ENCODE peak calls at places on chromosomes 6 and 20, in seven cellular contexts. One of them, this sample, is unnamed.

GRCh38 chr6:159169193-159169555 is at the start of gene FNDC1:
- DNase-seq in HCT116: no peak
- DNase-seq in sigmoid colon: no peak
- DNase-seq in breast epithelium: no peak
- DNase-seq in Panc1: no peak
- DNase-seq in SK-N-SH: peak
- DNase-seq in GM23338: peak
- DNase-seq in this sample: no peak

GRCh38 chr20:59632426-59633113 is 28.2 kb downstream of the PHACTR3 start:
- DNase-seq in sigmoid colon: peak
- DNase-seq in SK-N-SH: no peak
- DNase-seq in breast epithelium: no peak
- DNase-seq in HCT116: no peak
- DNase-seq in Panc1: no peak
- DNase-seq in GM23338: no peak
- DNase-seq in this sample: peak

GRCh38 chr6:79335133-79335674 is 100.7 kb upstream of the HMGN3 start:
- DNase-seq in SK-N-SH: no peak
- DNase-seq in Panc1: no peak
- DNase-seq in breast epithelium: no peak
- DNase-seq in sigmoid colon: no peak
- DNase-seq in GM23338: no peak
- DNase-seq in HCT116: no peak
- DNase-seq in this sample: no peak

GRCh38 chr6:20467437-20467836 is 65.8 kb downstream of the E2F3 start:
- DNase-seq in Panc1: no peak
- DNase-seq in HCT116: no peak
- DNase-seq in breast epithelium: no peak
- DNase-seq in sigmoid colon: no peak
- DNase-seq in SK-N-SH: no peak
- DNase-seq in GM23338: no peak
- DNase-seq in this sample: no peak

GRCh38 chr20:31440012-31440659 is at the start of gene DEFB123:
- DNase-seq in breast epithelium: no peak
- DNase-seq in sigmoid colon: no peak
- DNase-seq in Panc1: no peak
- DNase-seq in HCT116: no peak
- DNase-seq in GM23338: peak
- DNase-seq in SK-N-SH: no peak
- DNase-seq in this sample: no peak

GRCh38 chr6:72952808-72953630 is 272.3 kb downstream of the KHDC1L start:
- DNase-seq in Panc1: no peak
- DNase-seq in HCT116: no peak
- DNase-seq in breast epithelium: no peak
- DNase-seq in GM23338: no peak
- DNase-seq in sigmoid colon: no peak
- DNase-seq in SK-N-SH: no peak
- DNase-seq in this sample: no peak

GRCh38 chr6:56091159-56091869 is 156.1 kb downstream of the COL21A1 start:
- DNase-seq in SK-N-SH: no peak
- DNase-seq in GM23338: no peak
- DNase-seq in breast epithelium: no peak
- DNase-seq in HCT116: peak
- DNase-seq in Panc1: peak
- DNase-seq in sigmoid colon: no peak
- DNase-seq in this sample: no peak

GRCh38 chr6:143348531-143348930 is 102.0 kb downstream of the ADAT2 start:
- DNase-seq in GM23338: no peak
- DNase-seq in breast epithelium: no peak
- DNase-seq in HCT116: no peak
- DNase-seq in Panc1: no peak
- DNase-seq in sigmoid colon: no peak
- DNase-seq in SK-N-SH: no peak
- DNase-seq in this sample: no peak

GRCh38 chr6:81774542-81774941 is 22.1 kb upstream of the TENT5A start:
- DNase-seq in GM23338: no peak
- DNase-seq in breast epithelium: no peak
- DNase-seq in SK-N-SH: no peak
- DNase-seq in HCT116: no peak
- DNase-seq in sigmoid colon: no peak
- DNase-seq in Panc1: no peak
- DNase-seq in this sample: no peak

GRCh38 chr6:154487367-154488275 is 22.9 kb downstream of the CNKSR3 start:
- DNase-seq in HCT116: no peak
- DNase-seq in SK-N-SH: peak
- DNase-seq in sigmoid colon: no peak
- DNase-seq in breast epithelium: no peak
- DNase-seq in Panc1: no peak
- DNase-seq in GM23338: no peak
- DNase-seq in this sample: no peak

GRCh38 chr20:64228751-64229518 is 26.6 kb upstream of the PCMTD2 start:
- DNase-seq in sigmoid colon: no peak
- DNase-seq in GM23338: no peak
- DNase-seq in SK-N-SH: no peak
- DNase-seq in Panc1: no peak
- DNase-seq in HCT116: no peak
- DNase-seq in breast epithelium: no peak
- DNase-seq in this sample: no peak

GRCh38 chr20:19129976-19130612 is 82.3 kb upstream of the SLC24A3 start:
- DNase-seq in breast epithelium: no peak
- DNase-seq in sigmoid colon: no peak
- DNase-seq in HCT116: no peak
- DNase-seq in Panc1: no peak
- DNase-seq in SK-N-SH: no peak
- DNase-seq in GM23338: no peak
- DNase-seq in this sample: peak

GRCh38 chr20:51894201-51894600 is 91.9 kb upstream of the SALL4 start:
- DNase-seq in HCT116: no peak
- DNase-seq in breast epithelium: no peak
- DNase-seq in GM23338: no peak
- DNase-seq in Panc1: no peak
- DNase-seq in SK-N-SH: no peak
- DNase-seq in sigmoid colon: no peak
- DNase-seq in this sample: no peak

GRCh38 chr6:121959501-121959900 is 440.0 kb upstream of the HSF2 start:
- DNase-seq in breast epithelium: no peak
- DNase-seq in Panc1: no peak
- DNase-seq in HCT116: no peak
- DNase-seq in SK-N-SH: no peak
- DNase-seq in sigmoid colon: no peak
- DNase-seq in GM23338: no peak
- DNase-seq in this sample: no peak

GRCh38 chr6:9197726-9198125 is 762.4 kb upstream of the SLC35B3 start:
- DNase-seq in breast epithelium: no peak
- DNase-seq in HCT116: no peak
- DNase-seq in GM23338: no peak
- DNase-seq in SK-N-SH: no peak
- DNase-seq in sigmoid colon: no peak
- DNase-seq in Panc1: no peak
- DNase-seq in this sample: no peak

GRCh38 chr20:45390931-45391330 is 12.8 kb upstream of the TP53TG5 start:
- DNase-seq in sigmoid colon: no peak
- DNase-seq in GM23338: no peak
- DNase-seq in HCT116: no peak
- DNase-seq in breast epithelium: no peak
- DNase-seq in SK-N-SH: no peak
- DNase-seq in Panc1: no peak
- DNase-seq in this sample: no peak

GRCh38 chr6:124753001-124753400 is 209.2 kb upstream of the RNF217 start:
- DNase-seq in sigmoid colon: no peak
- DNase-seq in HCT116: no peak
- DNase-seq in Panc1: no peak
- DNase-seq in GM23338: no peak
- DNase-seq in SK-N-SH: no peak
- DNase-seq in breast epithelium: no peak
- DNase-seq in this sample: no peak

GRCh38 chr6:2733736-2734480 is 16.8 kb downstream of the MYLK4 start:
- DNase-seq in Panc1: no peak
- DNase-seq in GM23338: peak
- DNase-seq in SK-N-SH: no peak
- DNase-seq in HCT116: no peak
- DNase-seq in breast epithelium: no peak
- DNase-seq in sigmoid colon: no peak
- DNase-seq in this sample: peak

GRCh38 chr6:431504-431903 is 40.0 kb downstream of the IRF4 start:
- DNase-seq in HCT116: no peak
- DNase-seq in SK-N-SH: no peak
- DNase-seq in GM23338: no peak
- DNase-seq in sigmoid colon: no peak
- DNase-seq in Panc1: no peak
- DNase-seq in breast epithelium: no peak
- DNase-seq in this sample: no peak

GRCh38 chr20:64080013-64080812 is at the start of gene OPRL1:
- DNase-seq in HCT116: no peak
- DNase-seq in sigmoid colon: no peak
- DNase-seq in SK-N-SH: no peak
- DNase-seq in GM23338: peak
- DNase-seq in breast epithelium: no peak
- DNase-seq in Panc1: no peak
- DNase-seq in this sample: no peak

GRCh38 chr20:57941121-57941522 is 231.3 kb upstream of the PMEPA1 start:
- DNase-seq in Panc1: no peak
- DNase-seq in HCT116: no peak
- DNase-seq in SK-N-SH: no peak
- DNase-seq in GM23338: no peak
- DNase-seq in sigmoid colon: no peak
- DNase-seq in breast epithelium: no peak
- DNase-seq in this sample: peak

GRCh38 chr6:88895911-88896310 is 67.5 kb downstream of the RNGTT start:
- DNase-seq in sigmoid colon: no peak
- DNase-seq in SK-N-SH: no peak
- DNase-seq in Panc1: no peak
- DNase-seq in HCT116: no peak
- DNase-seq in breast epithelium: no peak
- DNase-seq in GM23338: peak
- DNase-seq in this sample: no peak

GRCh38 chr20:63456429-63457284 is 15.8 kb downstream of the KCNQ2 start:
- DNase-seq in HCT116: no peak
- DNase-seq in SK-N-SH: peak
- DNase-seq in sigmoid colon: no peak
- DNase-seq in breast epithelium: no peak
- DNase-seq in GM23338: no peak
- DNase-seq in Panc1: no peak
- DNase-seq in this sample: no peak

GRCh38 chr6:99882151-99882702 is 111.8 kb downstream of the MCHR2 start:
- DNase-seq in Panc1: no peak
- DNase-seq in sigmoid colon: no peak
- DNase-seq in HCT116: no peak
- DNase-seq in SK-N-SH: no peak
- DNase-seq in breast epithelium: no peak
- DNase-seq in GM23338: peak
- DNase-seq in this sample: no peak

GRCh38 chr20:64212750-64213149 is 42.8 kb upstream of the PCMTD2 start:
- DNase-seq in sigmoid colon: peak
- DNase-seq in Panc1: no peak
- DNase-seq in SK-N-SH: no peak
- DNase-seq in breast epithelium: no peak
- DNase-seq in HCT116: no peak
- DNase-seq in GM23338: no peak
- DNase-seq in this sample: peak

GRCh38 chr20:62143976-62144825 is 632 bp downstream of the SS18L1 start:
- DNase-seq in breast epithelium: no peak
- DNase-seq in GM23338: peak
- DNase-seq in Panc1: no peak
- DNase-seq in HCT116: no peak
- DNase-seq in sigmoid colon: peak
- DNase-seq in SK-N-SH: peak
- DNase-seq in this sample: peak

GRCh38 chr6:79605061-79605460 is 26.1 kb upstream of the SH3BGRL2 start:
- DNase-seq in breast epithelium: no peak
- DNase-seq in SK-N-SH: no peak
- DNase-seq in Panc1: no peak
- DNase-seq in sigmoid colon: no peak
- DNase-seq in GM23338: no peak
- DNase-seq in HCT116: no peak
- DNase-seq in this sample: no peak

GRCh38 chr20:10985536-10985935 is 311.7 kb upstream of the JAG1 start:
- DNase-seq in GM23338: no peak
- DNase-seq in Panc1: no peak
- DNase-seq in sigmoid colon: no peak
- DNase-seq in HCT116: no peak
- DNase-seq in breast epithelium: no peak
- DNase-seq in SK-N-SH: no peak
- DNase-seq in this sample: no peak

GRCh38 chr20:57562541-57563465 is 1.9 kb downstream of the PCK1 start:
- DNase-seq in SK-N-SH: no peak
- DNase-seq in sigmoid colon: no peak
- DNase-seq in Panc1: no peak
- DNase-seq in GM23338: no peak
- DNase-seq in HCT116: no peak
- DNase-seq in breast epithelium: no peak
- DNase-seq in this sample: no peak

GRCh38 chr20:17896247-17896723 is 72.3 kb downstream of the SNX5 start:
- DNase-seq in breast epithelium: no peak
- DNase-seq in sigmoid colon: peak
- DNase-seq in SK-N-SH: no peak
- DNase-seq in HCT116: no peak
- DNase-seq in GM23338: no peak
- DNase-seq in Panc1: no peak
- DNase-seq in this sample: no peak
- TF ChIP-seq POLR2AphosphoS5 in breast epithelium: no peak
- TF ChIP-seq POLR2AphosphoS5 in sigmoid colon: peak
- TF ChIP-seq POLR2AphosphoS5 in SK-N-SH: no peak
- TF ChIP-seq POLR2AphosphoS5 in HCT116: no peak
- TF ChIP-seq POLR2AphosphoS5 in GM23338: no peak
- TF ChIP-seq POLR2AphosphoS5 in Panc1: no peak
- TF ChIP-seq POLR2AphosphoS5 in this sample: no peak

GRCh38 chr20:44193801-44194200 is 6.8 kb upstream of the JPH2 start:
- DNase-seq in Panc1: no peak
- DNase-seq in breast epithelium: no peak
- DNase-seq in GM23338: no peak
- DNase-seq in HCT116: no peak
- DNase-seq in SK-N-SH: no peak
- DNase-seq in sigmoid colon: no peak
- DNase-seq in this sample: no peak
- TF ChIP-seq POLR2AphosphoS5 in Panc1: no peak
- TF ChIP-seq POLR2AphosphoS5 in breast epithelium: no peak
- TF ChIP-seq POLR2AphosphoS5 in GM23338: no peak
- TF ChIP-seq POLR2AphosphoS5 in HCT116: no peak
- TF ChIP-seq POLR2AphosphoS5 in SK-N-SH: no peak
- TF ChIP-seq POLR2AphosphoS5 in sigmoid colon: no peak
- TF ChIP-seq POLR2AphosphoS5 in this sample: no peak

GRCh38 chr6:12957321-12958051 is 240.9 kb downstream of the PHACTR1 start:
- DNase-seq in HCT116: no peak
- DNase-seq in GM23338: peak
- DNase-seq in breast epithelium: no peak
- DNase-seq in Panc1: no peak
- DNase-seq in sigmoid colon: peak
- DNase-seq in SK-N-SH: peak
- DNase-seq in this sample: peak
- TF ChIP-seq POLR2AphosphoS5 in HCT116: no peak
- TF ChIP-seq POLR2AphosphoS5 in GM23338: no peak
- TF ChIP-seq POLR2AphosphoS5 in breast epithelium: no peak
- TF ChIP-seq POLR2AphosphoS5 in Panc1: no peak
- TF ChIP-seq POLR2AphosphoS5 in sigmoid colon: peak
- TF ChIP-seq POLR2AphosphoS5 in SK-N-SH: no peak
- TF ChIP-seq POLR2AphosphoS5 in this sample: no peak

DNA sequence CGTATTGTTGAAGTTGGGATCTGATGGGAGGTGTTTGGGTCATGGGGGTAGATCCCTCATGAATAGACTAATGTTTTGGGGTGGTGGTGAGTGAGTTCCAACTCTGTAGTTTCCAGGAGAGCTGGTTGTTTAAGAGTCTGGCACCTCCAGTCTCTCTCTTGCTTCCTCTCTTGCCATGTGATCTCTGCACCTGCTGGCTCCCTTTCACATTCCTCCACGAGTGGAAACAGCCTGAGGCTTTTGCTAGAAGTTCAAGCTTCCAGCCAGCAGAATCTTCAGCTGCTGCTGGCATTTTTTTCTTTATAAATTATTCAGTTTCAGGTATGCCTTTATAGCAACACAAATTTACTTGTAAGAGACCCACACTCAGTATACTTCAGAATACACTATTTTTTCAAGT is 1021.6 kb downstream of the EYS start:
- DNase-seq in breast epithelium: no peak
- DNase-seq in Panc1: no peak
- DNase-seq in GM23338: peak
- DNase-seq in SK-N-SH: no peak
- DNase-seq in sigmoid colon: no peak
- DNase-seq in HCT116: no peak
- DNase-seq in this sample: no peak
- TF ChIP-seq POLR2AphosphoS5 in breast epithelium: no peak
- TF ChIP-seq POLR2AphosphoS5 in Panc1: no peak
- TF ChIP-seq POLR2AphosphoS5 in GM23338: no peak
- TF ChIP-seq POLR2AphosphoS5 in SK-N-SH: no peak
- TF ChIP-seq POLR2AphosphoS5 in sigmoid colon: no peak
- TF ChIP-seq POLR2AphosphoS5 in HCT116: no peak
- TF ChIP-seq POLR2AphosphoS5 in this sample: no peak

This sample was measured in stomach.